ENCODE peak calls at places on chromosome 19, in eight cellular contexts. T is Peyer's patch; K is tibial nerve; B is SK-N-SH; G is fibroblast of the aortic adventitia; W is activated CD8-positive, alpha-beta T cell treated with anti-CD3 and anti-CD28 coated beads, Interleukin-2, amount 10 ng/mL, durations not matched to agents 7 days and 5 days; N is stimulated activated effector memory CD8-positive, alpha-beta T cell treated with anti-CD3 and anti-CD28 coated beads, Interleukin-12 subunit alpha, Interleukin-12 subunit beta, amount 100 ng/mL, for 72 hours; E is cardiac muscle cell. D is an unnamed sample.

GRCh38 chr19:2532252-2533071 is 56.5 kb downstream of the GADD45B start:
- DNase-seq in T (no peak), K (no peak), B (no peak), G (peak; percentile 66), W (no peak), N (no peak), E (peak; percentile 94), D (peak; percentile 96)

GRCh38 chr19:50258918-50259372 is 55.5 kb downstream of the MYH14 start:
- DNase-seq in T (no peak), K (no peak), B (peak; percentile 71), G (no peak), W (peak; percentile 23), N (no peak), E (peak; percentile 5), D (no peak)

GRCh38 chr19:1882089-1882785 is 3.1 kb downstream of the ABHD17A start:
- DNase-seq in T (no peak), K (no peak), B (no peak), G (no peak), W (peak; percentile 90), N (peak; percentile 36), E (no peak), D (no peak)

GRCh38 chr19:17117250-17117789 is 41.7 kb downstream of the MYO9B start:
- DNase-seq in T (no peak), K (no peak), B (no peak), G (no peak), W (no peak), N (no peak), E (no peak), D (no peak)

GRCh38 chr19:19997656-19998268 is 41.5 kb downstream of the ZNF682 start:
- DNase-seq in T (no peak), K (no peak), B (peak; percentile 47), G (no peak), W (peak; percentile 34), N (peak; percentile 32), E (no peak), D (no peak)

GRCh38 chr19:55112781-55113569 is 4.5 kb downstream of the PPP1R12C start:
- DNase-seq in T (no peak), K (no peak), B (peak; percentile 30), G (no peak), W (no peak), N (no peak), E (no peak), D (no peak)

GRCh38 chr19:55070755-55071502 is 4.7 kb upstream of the EPS8L1 start:
- DNase-seq in T (peak; percentile 61), K (no peak), B (no peak), G (peak; percentile 64), W (no peak), N (no peak), E (peak; percentile 46), D (peak; percentile 72)

GRCh38 chr19:11421607-11422098 is 2.5 kb upstream of the RGL3 start:
- DNase-seq in T (no peak), K (no peak), B (peak; percentile 77), G (no peak), W (peak; percentile 62), N (peak; percentile 64), E (peak; percentile 54), D (peak; percentile 27)

GRCh38 chr19:2289714-2290435 is 7.9 kb upstream of the PEAK3 start:
- DNase-seq in T (no peak), K (no peak), B (no peak), G (no peak), W (peak; percentile 82), N (no peak), E (no peak), D (no peak)

GRCh38 chr19:4908311-4908710 is 990 bp upstream of the UHRF1 start:
- DNase-seq in T (no peak), K (no peak), B (no peak), G (no peak), W (no peak), N (no peak), E (no peak), D (no peak)

GRCh38 chr19:43934055-43934984 is 762 bp downstream of the ZNF45 start:
- DNase-seq in T (no peak), K (no peak), B (peak; percentile 15), G (peak; percentile 16), W (no peak), N (no peak), E (peak; percentile 6), D (peak; percentile 14)

GRCh38 chr19:6047741-6048231 is 62.5 kb downstream of the RFX2 start:
- DNase-seq in T (peak; percentile 40), K (no peak), B (peak; percentile 84), G (peak; percentile 69), W (no peak), N (no peak), E (peak; percentile 52), D (peak; percentile 56)

GRCh38 chr19:47186337-47187022 is 44.5 kb downstream of the BBC3 start:
- DNase-seq in T (peak; percentile 50), K (no peak), B (peak; percentile 41), G (no peak), W (peak; percentile 82), N (peak; percentile 59), E (no peak), D (no peak)

GRCh38 chr19:37334179-37335071 is 36.5 kb upstream of the ZNF527 start:
- DNase-seq in T (peak; percentile 80), K (peak; percentile 90), B (peak; percentile 89), G (peak; percentile 89), W (peak; percentile 94), N (peak; percentile 60), E (peak; percentile 94), D (peak; percentile 90)

GRCh38 chr19:7903244-7904073 is at the start of gene MAP2K7:
- DNase-seq in T (peak; percentile 100), K (peak; percentile 99), B (peak; percentile 99), G (peak; percentile 99), W (peak; percentile 100), N (peak; percentile 100), E (peak; percentile 99), D (peak; percentile 99)

GRCh38 chr19:27974082-27974513 is 1238.9 kb downstream of the UQCRFS1 start:
- DNase-seq in T (no peak), K (no peak), B (peak; percentile 8), G (peak; percentile 50), W (no peak), N (no peak), E (peak; percentile 51), D (no peak)

D was measured in EH.